ENCODE peak calls at places on chromosomes 6 and 20, in nine cellular contexts. One of them, this sample, is unnamed.

GRCh38 chr6:44737829-44738528 is 350.5 kb downstream of the CDC5L start:
- DNase-seq in HuH-7: no peak
- DNase-seq in GM04504: no peak
- DNase-seq in non-pigmented ciliary epithelial cell: no peak
- DNase-seq in NCI-H1417: no peak
- DNase-seq in amniotic stem cell: no peak
- DNase-seq in astrocyte of the hippocampus: no peak
- DNase-seq in right lobe of liver: no peak
- DNase-seq in astrocyte of the cerebellum: no peak
- DNase-seq in this sample: no peak

GRCh38 chr6:11231564-11232176 is 798 bp downstream of the NEDD9 start:
- DNase-seq in right lobe of liver: no peak
- DNase-seq in NCI-H1417: no peak
- DNase-seq in GM04504: peak
- DNase-seq in non-pigmented ciliary epithelial cell: no peak
- DNase-seq in astrocyte of the cerebellum: no peak
- DNase-seq in HuH-7: no peak
- DNase-seq in astrocyte of the hippocampus: peak
- DNase-seq in amniotic stem cell: no peak
- DNase-seq in this sample: no peak

GRCh38 chr20:63384336-63384735 is 23.2 kb upstream of the CHRNA4 start:
- DNase-seq in amniotic stem cell: no peak
- DNase-seq in non-pigmented ciliary epithelial cell: no peak
- DNase-seq in right lobe of liver: no peak
- DNase-seq in NCI-H1417: no peak
- DNase-seq in astrocyte of the cerebellum: no peak
- DNase-seq in GM04504: no peak
- DNase-seq in astrocyte of the hippocampus: no peak
- DNase-seq in HuH-7: no peak
- DNase-seq in this sample: no peak

GRCh38 chr6:11460001-11460668 is 77.4 kb upstream of the TMEM170B start:
- DNase-seq in astrocyte of the cerebellum: no peak
- DNase-seq in non-pigmented ciliary epithelial cell: no peak
- DNase-seq in amniotic stem cell: no peak
- DNase-seq in HuH-7: no peak
- DNase-seq in NCI-H1417: no peak
- DNase-seq in astrocyte of the hippocampus: no peak
- DNase-seq in GM04504: no peak
- DNase-seq in right lobe of liver: no peak
- DNase-seq in this sample: no peak

GRCh38 chr6:53440331-53440730 is 91.6 kb upstream of the ELOVL5 start:
- DNase-seq in GM04504: no peak
- DNase-seq in HuH-7: no peak
- DNase-seq in NCI-H1417: no peak
- DNase-seq in right lobe of liver: no peak
- DNase-seq in amniotic stem cell: no peak
- DNase-seq in astrocyte of the hippocampus: no peak
- DNase-seq in astrocyte of the cerebellum: no peak
- DNase-seq in non-pigmented ciliary epithelial cell: no peak
- DNase-seq in this sample: no peak

GRCh38 chr6:57064809-57065208 is 18.3 kb downstream of the KIAA1586 start:
- DNase-seq in NCI-H1417: no peak
- DNase-seq in right lobe of liver: no peak
- DNase-seq in GM04504: peak
- DNase-seq in astrocyte of the hippocampus: peak
- DNase-seq in HuH-7: no peak
- DNase-seq in amniotic stem cell: peak
- DNase-seq in astrocyte of the cerebellum: no peak
- DNase-seq in non-pigmented ciliary epithelial cell: no peak
- DNase-seq in this sample: no peak

GRCh38 chr6:121460170-121460569 is 24.7 kb downstream of the GJA1 start:
- DNase-seq in NCI-H1417: no peak
- DNase-seq in amniotic stem cell: no peak
- DNase-seq in right lobe of liver: no peak
- DNase-seq in GM04504: no peak
- DNase-seq in astrocyte of the cerebellum: no peak
- DNase-seq in non-pigmented ciliary epithelial cell: no peak
- DNase-seq in HuH-7: no peak
- DNase-seq in astrocyte of the hippocampus: no peak
- DNase-seq in this sample: no peak

GRCh38 chr20:17665756-17666155 is 16.3 kb downstream of the RRBP1 start:
- DNase-seq in right lobe of liver: no peak
- DNase-seq in HuH-7: no peak
- DNase-seq in non-pigmented ciliary epithelial cell: no peak
- DNase-seq in astrocyte of the hippocampus: no peak
- DNase-seq in astrocyte of the cerebellum: no peak
- DNase-seq in NCI-H1417: no peak
- DNase-seq in GM04504: no peak
- DNase-seq in amniotic stem cell: no peak
- DNase-seq in this sample: no peak

GRCh38 chr20:21136015-21136732 is 10.3 kb downstream of the KIZ start:
- DNase-seq in HuH-7: no peak
- DNase-seq in astrocyte of the hippocampus: no peak
- DNase-seq in NCI-H1417: no peak
- DNase-seq in GM04504: no peak
- DNase-seq in amniotic stem cell: no peak
- DNase-seq in astrocyte of the cerebellum: no peak
- DNase-seq in right lobe of liver: no peak
- DNase-seq in non-pigmented ciliary epithelial cell: no peak
- DNase-seq in this sample: no peak

GRCh38 chr6:2531426-2532208 is 219.1 kb downstream of the MYLK4 start:
- DNase-seq in astrocyte of the cerebellum: peak
- DNase-seq in non-pigmented ciliary epithelial cell: peak
- DNase-seq in amniotic stem cell: peak
- DNase-seq in NCI-H1417: no peak
- DNase-seq in HuH-7: no peak
- DNase-seq in GM04504: peak
- DNase-seq in astrocyte of the hippocampus: peak
- DNase-seq in right lobe of liver: no peak
- DNase-seq in this sample: no peak

GRCh38 chr6:96124778-96125177 is 109.0 kb downstream of the FUT9 start:
- DNase-seq in astrocyte of the cerebellum: no peak
- DNase-seq in astrocyte of the hippocampus: peak
- DNase-seq in right lobe of liver: no peak
- DNase-seq in HuH-7: no peak
- DNase-seq in GM04504: no peak
- DNase-seq in non-pigmented ciliary epithelial cell: peak
- DNase-seq in NCI-H1417: no peak
- DNase-seq in amniotic stem cell: no peak
- DNase-seq in this sample: no peak

GRCh38 chr20:9353180-9353915 is 161.0 kb upstream of the LAMP5 start:
- DNase-seq in HuH-7: no peak
- DNase-seq in right lobe of liver: no peak
- DNase-seq in non-pigmented ciliary epithelial cell: no peak
- DNase-seq in NCI-H1417: no peak
- DNase-seq in amniotic stem cell: no peak
- DNase-seq in astrocyte of the cerebellum: no peak
- DNase-seq in astrocyte of the hippocampus: no peak
- DNase-seq in GM04504: no peak
- DNase-seq in this sample: no peak

GRCh38 chr6:14396826-14397517 is 279.4 kb downstream of the CD83 start:
- DNase-seq in GM04504: no peak
- DNase-seq in NCI-H1417: no peak
- DNase-seq in astrocyte of the cerebellum: no peak
- DNase-seq in amniotic stem cell: no peak
- DNase-seq in astrocyte of the hippocampus: no peak
- DNase-seq in non-pigmented ciliary epithelial cell: no peak
- DNase-seq in HuH-7: no peak
- DNase-seq in right lobe of liver: peak
- DNase-seq in this sample: no peak

GRCh38 chr6:34914358-34914757 is 25.3 kb downstream of the ANKS1A start:
- DNase-seq in astrocyte of the cerebellum: no peak
- DNase-seq in HuH-7: no peak
- DNase-seq in amniotic stem cell: no peak
- DNase-seq in NCI-H1417: no peak
- DNase-seq in non-pigmented ciliary epithelial cell: no peak
- DNase-seq in right lobe of liver: no peak
- DNase-seq in astrocyte of the hippocampus: no peak
- DNase-seq in GM04504: no peak
- DNase-seq in this sample: no peak

GRCh38 chr20:54625497-54625896 is 150.1 kb downstream of the DOK5 start:
- DNase-seq in HuH-7: no peak
- DNase-seq in NCI-H1417: peak
- DNase-seq in non-pigmented ciliary epithelial cell: no peak
- DNase-seq in astrocyte of the cerebellum: no peak
- DNase-seq in right lobe of liver: no peak
- DNase-seq in GM04504: no peak
- DNase-seq in amniotic stem cell: no peak
- DNase-seq in astrocyte of the hippocampus: no peak
- DNase-seq in this sample: no peak

GRCh38 chr6:158818580-158819212 is 472 bp downstream of the EZR start:
- DNase-seq in GM04504: no peak
- DNase-seq in right lobe of liver: peak
- DNase-seq in amniotic stem cell: peak
- DNase-seq in astrocyte of the hippocampus: peak
- DNase-seq in astrocyte of the cerebellum: no peak
- DNase-seq in NCI-H1417: peak
- DNase-seq in non-pigmented ciliary epithelial cell: no peak
- DNase-seq in HuH-7: peak
- DNase-seq in this sample: no peak

GRCh38 chr6:52523363-52524207 is 53.3 kb downstream of the TRAM2 start:
- DNase-seq in GM04504: no peak
- DNase-seq in astrocyte of the hippocampus: no peak
- DNase-seq in right lobe of liver: no peak
- DNase-seq in NCI-H1417: no peak
- DNase-seq in HuH-7: no peak
- DNase-seq in astrocyte of the cerebellum: no peak
- DNase-seq in amniotic stem cell: no peak
- DNase-seq in non-pigmented ciliary epithelial cell: no peak
- DNase-seq in this sample: no peak

This sample was measured in NCI-H1436 treated with DMSO at 0.1 percent for 48 hours.